ENCODE peak calls at places on chromosomes 13 and 19, in five cellular contexts. Q is stimulated activated CD4-positive, alpha-beta T cell treated with anti-CD3 and anti-CD28 coated beads, TNF-alpha, amount 100 ng/mL, for 4 hours; E is NCI-H2029; Y is kidney tubule cell; G is aorta. F is an unnamed sample.

GRCh38 chr19:28420731-28421550 is 792.0 kb downstream of the UQCRFS1 start:
- DNase-seq in Q (no peak), E (no peak), Y (peak), G (no peak), F (no peak)

GRCh38 chr13:92074658-92075057 is 676.2 kb downstream of the GPC5 start:
- DNase-seq in Q (no peak), E (no peak), Y (peak), G (no peak), F (peak)

GRCh38 chr13:51262501-51263211 is 40.5 kb downstream of the FAM124A start:
- DNase-seq in Q (no peak), E (no peak), Y (no peak), G (no peak), F (no peak)

GRCh38 chr19:52992109-52993004 is 21.4 kb upstream of the ERVV-1 start:
- DNase-seq in Q (no peak), E (no peak), Y (peak), G (peak), F (no peak)

GRCh38 chr19:4970558-4971423 is 1.9 kb downstream of the KDM4B start:
- DNase-seq in Q (no peak), E (no peak), Y (peak), G (no peak), F (peak)

GRCh38 chr13:24006520-24007248 is 109.4 kb upstream of the C1QTNF9B start:
- DNase-seq in Q (no peak), E (no peak), Y (no peak), G (no peak), F (no peak)

GRCh38 chr13:44309771-44310767 is 63.6 kb upstream of the SERP2 start:
- DNase-seq in Q (no peak), E (peak), Y (no peak), G (no peak), F (no peak)

GRCh38 chr13:71751074-71751473 is 115.9 kb downstream of the DACH1 start:
- DNase-seq in Q (no peak), E (no peak), Y (no peak), G (no peak), F (no peak)

GRCh38 chr13:24043590-24044350 is 116.8 kb upstream of the SPATA13 start:
- DNase-seq in Q (no peak), E (no peak), Y (peak), G (no peak), F (peak)

GRCh38 chr19:41929536-41930071 is 1.4 kb upstream of the ERFL start:
- DNase-seq in Q (no peak), E (no peak), Y (no peak), G (no peak), F (no peak)

GRCh38 chr13:30159446-30159839 is 147.9 kb downstream of the KATNAL1 start:
- DNase-seq in Q (no peak), E (no peak), Y (peak), G (no peak), F (peak)

GRCh38 chr19:33763661-33764343 is 32.9 kb upstream of the KCTD15 start:
- DNase-seq in Q (no peak), E (no peak), Y (no peak), G (no peak), F (no peak)

GRCh38 chr19:46471116-46471733 is at the start of gene PNMA8A:
- DNase-seq in Q (no peak), E (peak), Y (peak), G (peak), F (peak)

GRCh38 chr13:41634407-41634806 is 177.1 kb downstream of the RGCC start:
- DNase-seq in Q (no peak), E (no peak), Y (no peak), G (no peak), F (no peak)

GRCh38 chr13:103948477-103948876 is 882.3 kb upstream of the SLC10A2 start:
- DNase-seq in Q (no peak), E (no peak), Y (no peak), G (no peak), F (no peak)

GRCh38 chr19:17448190-17448967 is at the start of gene TMEM221:
- DNase-seq in Q (peak), E (no peak), Y (no peak), G (peak), F (no peak)

GRCh38 chr19:39792999-39793546 is 14.4 kb downstream of the LEUTX start:
- DNase-seq in Q (peak), E (peak), Y (peak), G (peak), F (peak)

GRCh38 chr19:29620931-29621351 is 14.9 kb downstream of the POP4 start:
- DNase-seq in Q (no peak), E (no peak), Y (no peak), G (no peak), F (no peak)

GRCh38 chr19:41537789-41538188 is 38.2 kb upstream of the CEACAM21 start:
- DNase-seq in Q (no peak), E (no peak), Y (peak), G (no peak), F (no peak)

GRCh38 chr13:40185393-40185792 is 481.0 kb downstream of the FOXO1 start:
- DNase-seq in Q (no peak), E (no peak), Y (no peak), G (no peak), F (no peak)

GRCh38 chr19:2120821-2121220 is 24.1 kb downstream of the IZUMO4 start:
- DNase-seq in Q (no peak), E (no peak), Y (no peak), G (no peak), F (no peak)

GRCh38 chr19:45901912-45902650 is at the start of gene MYPOP:
- DNase-seq in Q (no peak), E (no peak), Y (no peak), G (no peak), F (no peak)

GRCh38 chr19:14089662-14090508 is 666 bp downstream of the SAMD1 start:
- DNase-seq in Q (no peak), E (peak), Y (peak), G (peak), F (peak)

GRCh38 chr13:38386421-38386820 is 36.8 kb downstream of the UFM1 start:
- DNase-seq in Q (no peak), E (no peak), Y (no peak), G (no peak), F (no peak)

GRCh38 chr19:12126707-12127106 is 13.4 kb downstream of the ZNF20 start:
- DNase-seq in Q (no peak), E (no peak), Y (no peak), G (no peak), F (no peak)

GRCh38 chr13:43132228-43132627 is 108.8 kb downstream of the DNAJC15 start:
- DNase-seq in Q (no peak), E (no peak), Y (peak), G (no peak), F (peak)

GRCh38 chr19:4553775-4554174 is 5.7 kb downstream of the SEMA6B start:
- DNase-seq in Q (no peak), E (no peak), Y (no peak), G (no peak), F (no peak)

GRCh38 chr19:3270908-3271307 is 46.4 kb downstream of the CELF5 start:
- DNase-seq in Q (peak), E (peak), Y (peak), G (no peak), F (no peak)

GRCh38 chr19:9407827-9408226 is 27.5 kb downstream of the ZNF266 start:
- DNase-seq in Q (no peak), E (no peak), Y (no peak), G (no peak), F (no peak)

GRCh38 chr19:45423589-45424190 is at the start of gene ERCC1:
- DNase-seq in Q (no peak), E (peak), Y (peak), G (peak), F (peak)

GRCh38 chr13:36344886-36345437 is 1.2 kb downstream of the SPART start:
- DNase-seq in Q (no peak), E (no peak), Y (peak), G (no peak), F (peak)

GRCh38 chr13:46317120-46317519 is 69.9 kb downstream of the RUBCNL start:
- DNase-seq in Q (no peak), E (no peak), Y (no peak), G (no peak), F (no peak)

GRCh38 chr13:98783856-98784478 is 31.5 kb upstream of the SLC15A1 start:
- DNase-seq in Q (no peak), E (no peak), Y (no peak), G (no peak), F (no peak)

GRCh38 chr13:95929430-95929829 is 123.8 kb downstream of the UGGT2 start:
- DNase-seq in Q (no peak), E (no peak), Y (no peak), G (no peak), F (no peak)